ENCODE peak calls at places on chromosomes 7 and 10, in eight cellular contexts. One of them, this sample, is unnamed.

GRCh38 chr10:84329986-84330651 is 1.7 kb downstream of the CCSER2 start:
- DNase-seq in upper lobe of right lung: no peak
- DNase-seq in CD8-positive, alpha-beta memory T cell: peak; percentile 27
- DNase-seq in sigmoid colon: no peak
- DNase-seq in H9: no peak
- DNase-seq in HCT116: no peak
- DNase-seq in heart left ventricle: no peak
- DNase-seq in GM23248: no peak
- DNase-seq in this sample: no peak

GRCh38 chr7:85489498-85489897 is 302.6 kb upstream of the SEMA3D start:
- DNase-seq in HCT116: peak; percentile 8
- DNase-seq in H9: no peak
- DNase-seq in heart left ventricle: no peak
- DNase-seq in GM23248: peak; percentile 94
- DNase-seq in upper lobe of right lung: no peak
- DNase-seq in CD8-positive, alpha-beta memory T cell: no peak
- DNase-seq in sigmoid colon: no peak
- DNase-seq in this sample: no peak

GRCh38 chr7:119964640-119965542 is 308.1 kb upstream of the KCND2 start:
- DNase-seq in CD8-positive, alpha-beta memory T cell: no peak
- DNase-seq in upper lobe of right lung: no peak
- DNase-seq in H9: no peak
- DNase-seq in GM23248: peak; percentile 14
- DNase-seq in heart left ventricle: no peak
- DNase-seq in HCT116: no peak
- DNase-seq in sigmoid colon: no peak
- DNase-seq in this sample: no peak

GRCh38 chr7:108037140-108037539 is 34.2 kb upstream of the LAMB1 start:
- DNase-seq in H9: no peak
- DNase-seq in sigmoid colon: no peak
- DNase-seq in HCT116: no peak
- DNase-seq in CD8-positive, alpha-beta memory T cell: no peak
- DNase-seq in GM23248: no peak
- DNase-seq in heart left ventricle: no peak
- DNase-seq in upper lobe of right lung: no peak
- DNase-seq in this sample: no peak

GRCh38 chr7:27179030-27179429 is 4.9 kb upstream of the HOXA10 start:
- DNase-seq in heart left ventricle: no peak
- DNase-seq in HCT116: no peak
- DNase-seq in H9: peak; percentile 26
- DNase-seq in GM23248: peak; percentile 57
- DNase-seq in sigmoid colon: peak; percentile 65
- DNase-seq in CD8-positive, alpha-beta memory T cell: no peak
- DNase-seq in upper lobe of right lung: no peak
- DNase-seq in this sample: no peak

GRCh38 chr10:114571316-114571999 is 86.6 kb downstream of the ABLIM1 start:
- DNase-seq in GM23248: no peak
- DNase-seq in CD8-positive, alpha-beta memory T cell: no peak
- DNase-seq in H9: no peak
- DNase-seq in heart left ventricle: no peak
- DNase-seq in upper lobe of right lung: no peak
- DNase-seq in HCT116: no peak
- DNase-seq in sigmoid colon: no peak
- DNase-seq in this sample: peak; percentile 8

GRCh38 chr10:124894569-124895215 is 47.2 kb upstream of the ZRANB1 start:
- DNase-seq in HCT116: no peak
- DNase-seq in heart left ventricle: no peak
- DNase-seq in GM23248: no peak
- DNase-seq in H9: no peak
- DNase-seq in upper lobe of right lung: peak; percentile 8
- DNase-seq in CD8-positive, alpha-beta memory T cell: no peak
- DNase-seq in sigmoid colon: no peak
- DNase-seq in this sample: no peak

GRCh38 chr7:83394776-83395175 is 232.1 kb upstream of the PCLO start:
- DNase-seq in upper lobe of right lung: no peak
- DNase-seq in heart left ventricle: no peak
- DNase-seq in H9: no peak
- DNase-seq in CD8-positive, alpha-beta memory T cell: no peak
- DNase-seq in HCT116: no peak
- DNase-seq in sigmoid colon: no peak
- DNase-seq in GM23248: no peak
- DNase-seq in this sample: no peak

GRCh38 chr10:1102392-1102791 is 46.2 kb downstream of the WDR37 start:
- DNase-seq in heart left ventricle: no peak
- DNase-seq in H9: no peak
- DNase-seq in upper lobe of right lung: no peak
- DNase-seq in CD8-positive, alpha-beta memory T cell: no peak
- DNase-seq in sigmoid colon: no peak
- DNase-seq in HCT116: no peak
- DNase-seq in GM23248: no peak
- DNase-seq in this sample: no peak

GRCh38 chr7:115838829-115839228 is 191.7 kb downstream of the TFEC start:
- DNase-seq in heart left ventricle: no peak
- DNase-seq in HCT116: no peak
- DNase-seq in H9: no peak
- DNase-seq in upper lobe of right lung: no peak
- DNase-seq in GM23248: peak; percentile 44
- DNase-seq in CD8-positive, alpha-beta memory T cell: no peak
- DNase-seq in sigmoid colon: no peak
- DNase-seq in this sample: no peak

GRCh38 chr7:7761340-7761973 is 43.0 kb upstream of the RPA3 start:
- DNase-seq in GM23248: peak; percentile 74
- DNase-seq in upper lobe of right lung: no peak
- DNase-seq in HCT116: peak; percentile 26
- DNase-seq in heart left ventricle: no peak
- DNase-seq in CD8-positive, alpha-beta memory T cell: no peak
- DNase-seq in sigmoid colon: no peak
- DNase-seq in H9: no peak
- DNase-seq in this sample: no peak

GRCh38 chr10:1972406-1972805 is 235.1 kb upstream of the ADARB2 start:
- DNase-seq in CD8-positive, alpha-beta memory T cell: no peak
- DNase-seq in GM23248: no peak
- DNase-seq in H9: no peak
- DNase-seq in upper lobe of right lung: no peak
- DNase-seq in heart left ventricle: no peak
- DNase-seq in HCT116: no peak
- DNase-seq in sigmoid colon: no peak
- DNase-seq in this sample: no peak

GRCh38 chr7:143305423-143306070 is 10.4 kb upstream of the CLCN1 start:
- DNase-seq in sigmoid colon: no peak
- DNase-seq in upper lobe of right lung: peak; percentile 84
- DNase-seq in GM23248: peak; percentile 63
- DNase-seq in CD8-positive, alpha-beta memory T cell: peak; percentile 60
- DNase-seq in heart left ventricle: peak; percentile 70
- DNase-seq in H9: peak; percentile 64
- DNase-seq in HCT116: peak; percentile 44
- DNase-seq in this sample: peak; percentile 66

GRCh38 chr10:113140612-113141011 is 190.6 kb downstream of the TCF7L2 start:
- DNase-seq in upper lobe of right lung: no peak
- DNase-seq in GM23248: no peak
- DNase-seq in CD8-positive, alpha-beta memory T cell: no peak
- DNase-seq in HCT116: no peak
- DNase-seq in sigmoid colon: no peak
- DNase-seq in heart left ventricle: no peak
- DNase-seq in H9: no peak
- DNase-seq in this sample: peak; percentile 51

GRCh38 chr10:104908581-104908980 is 267.5 kb downstream of the SORCS3 start:
- DNase-seq in CD8-positive, alpha-beta memory T cell: no peak
- DNase-seq in GM23248: no peak
- DNase-seq in HCT116: no peak
- DNase-seq in upper lobe of right lung: no peak
- DNase-seq in sigmoid colon: no peak
- DNase-seq in H9: no peak
- DNase-seq in heart left ventricle: no peak
- DNase-seq in this sample: no peak

DNA sequence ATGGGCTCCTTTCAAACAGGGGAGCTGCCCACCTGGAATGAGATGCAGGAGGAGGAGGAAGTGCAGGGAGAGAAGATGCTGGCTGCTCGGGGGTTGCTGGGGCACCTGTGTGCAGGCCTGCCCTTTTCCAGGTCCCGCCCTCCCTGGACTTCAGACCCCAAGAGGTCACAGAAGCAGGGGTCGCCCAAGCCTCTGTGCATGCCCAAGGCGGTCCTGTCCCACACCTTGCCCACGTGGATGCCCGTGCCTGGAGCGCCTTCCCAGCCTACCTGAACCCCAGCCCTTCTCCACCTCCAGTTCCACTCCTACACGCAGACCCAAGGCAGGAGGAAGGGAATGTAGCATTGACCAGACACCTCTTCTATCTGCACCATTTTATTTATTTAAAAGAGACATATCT is 71.3 kb downstream of the SH3PXD2A start:
- DNase-seq in CD8-positive, alpha-beta memory T cell: no peak
- DNase-seq in upper lobe of right lung: no peak
- DNase-seq in heart left ventricle: no peak
- DNase-seq in HCT116: no peak
- DNase-seq in GM23248: no peak
- DNase-seq in sigmoid colon: no peak
- DNase-seq in H9: no peak
- DNase-seq in this sample: no peak
- H3K4me1 ChIP-seq in CD8-positive, alpha-beta memory T cell: no peaks in the 10 kb centered on the region
- H3K4me1 ChIP-seq in upper lobe of right lung: peaks cover 23% of the 10 kb centered on the region
- H3K4me1 ChIP-seq in heart left ventricle: peaks cover 12% of the 10 kb centered on the region
- H3K4me1 ChIP-seq in HCT116: peaks cover 20% of the 10 kb centered on the region
- H3K4me1 ChIP-seq in GM23248: peaks cover 17% of the 10 kb centered on the region
- H3K4me1 ChIP-seq in sigmoid colon: peaks cover 36% of the 10 kb centered on the region
- H3K4me1 ChIP-seq in H9: no peaks in the 10 kb centered on the region
- H3K4me1 ChIP-seq in this sample: no peaks in the 10 kb centered on the region

DNA sequence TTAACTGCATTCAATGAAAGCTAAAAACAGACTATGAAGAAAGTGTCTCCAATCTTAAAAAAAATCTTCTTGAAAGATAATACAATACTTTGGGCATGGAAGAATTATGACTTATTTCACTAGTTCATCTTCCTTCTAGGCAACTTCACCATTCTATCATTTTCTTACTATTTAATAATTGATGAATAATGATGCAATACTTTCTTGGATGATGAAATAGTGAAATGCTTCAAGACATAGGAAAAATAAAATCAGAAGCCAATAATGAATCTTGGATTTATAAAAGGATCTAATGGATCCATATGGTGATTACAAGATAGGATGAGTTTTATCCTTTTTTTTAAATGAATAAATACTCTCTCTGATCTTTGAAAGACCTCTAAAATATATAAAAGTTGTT is 4.4 kb downstream of the DMBT1 start:
- DNase-seq in heart left ventricle: no peak
- DNase-seq in CD8-positive, alpha-beta memory T cell: no peak
- DNase-seq in GM23248: no peak
- DNase-seq in upper lobe of right lung: no peak
- DNase-seq in sigmoid colon: no peak
- DNase-seq in HCT116: no peak
- DNase-seq in H9: no peak
- DNase-seq in this sample: no peak
- H3K4me1 ChIP-seq in heart left ventricle: no peaks in the 10 kb centered on the region
- H3K4me1 ChIP-seq in CD8-positive, alpha-beta memory T cell: no peaks in the 10 kb centered on the region
- H3K4me1 ChIP-seq in GM23248: no peaks in the 10 kb centered on the region
- H3K4me1 ChIP-seq in upper lobe of right lung: no peaks in the 10 kb centered on the region
- H3K4me1 ChIP-seq in sigmoid colon: peaks cover 4% of the 10 kb centered on the region
- H3K4me1 ChIP-seq in HCT116: peaks cover 4% of the 10 kb centered on the region
- H3K4me1 ChIP-seq in H9: no peaks in the 10 kb centered on the region
- H3K4me1 ChIP-seq in this sample: peaks cover 2% of the 10 kb centered on the region

GRCh38 chr7:130912086-130912909 is 178.3 kb upstream of the KLF14 start:
- DNase-seq in heart left ventricle: no peak
- DNase-seq in CD8-positive, alpha-beta memory T cell: no peak
- DNase-seq in sigmoid colon: no peak
- DNase-seq in GM23248: peak; percentile 82
- DNase-seq in H9: no peak
- DNase-seq in upper lobe of right lung: no peak
- DNase-seq in HCT116: no peak
- DNase-seq in this sample: peak; percentile 67

GRCh38 chr7:130908345-130909160 is 174.5 kb upstream of the KLF14 start:
- DNase-seq in GM23248: peak; percentile 53
- DNase-seq in heart left ventricle: no peak
- DNase-seq in sigmoid colon: no peak
- DNase-seq in CD8-positive, alpha-beta memory T cell: no peak
- DNase-seq in upper lobe of right lung: no peak
- DNase-seq in H9: no peak
- DNase-seq in HCT116: no peak
- DNase-seq in this sample: no peak

GRCh38 chr7:130909161-130909836 is 175.3 kb upstream of the KLF14 start:
- DNase-seq in H9: no peak
- DNase-seq in heart left ventricle: no peak
- DNase-seq in sigmoid colon: no peak
- DNase-seq in CD8-positive, alpha-beta memory T cell: no peak
- DNase-seq in HCT116: no peak
- DNase-seq in upper lobe of right lung: no peak
- DNase-seq in GM23248: peak; percentile 45
- DNase-seq in this sample: no peak

GRCh38 chr7:130910949-130911944 is 177.2 kb upstream of the KLF14 start:
- DNase-seq in GM23248: peak; percentile 84
- DNase-seq in sigmoid colon: no peak
- DNase-seq in upper lobe of right lung: no peak
- DNase-seq in heart left ventricle: no peak
- DNase-seq in HCT116: no peak
- DNase-seq in H9: peak; percentile 61
- DNase-seq in CD8-positive, alpha-beta memory T cell: no peak
- DNase-seq in this sample: no peak

GRCh38 chr7:130909881-130910672 is 176.1 kb upstream of the KLF14 start:
- DNase-seq in H9: no peak
- DNase-seq in upper lobe of right lung: no peak
- DNase-seq in sigmoid colon: no peak
- DNase-seq in GM23248: peak; percentile 79
- DNase-seq in CD8-positive, alpha-beta memory T cell: no peak
- DNase-seq in heart left ventricle: no peak
- DNase-seq in HCT116: no peak
- DNase-seq in this sample: no peak
- H3K4me1 ChIP-seq in H9: peaks cover 26% of the 10 kb centered on the region
- H3K4me1 ChIP-seq in upper lobe of right lung: peaks cover 34% of the 10 kb centered on the region
- H3K4me1 ChIP-seq in sigmoid colon: peaks cover 49% of the 10 kb centered on the region
- H3K4me1 ChIP-seq in GM23248: peaks cover 41% of the 10 kb centered on the region
- H3K4me1 ChIP-seq in CD8-positive, alpha-beta memory T cell: peaks cover 60% of the 10 kb centered on the region
- H3K4me1 ChIP-seq in heart left ventricle: peaks cover 20% of the 10 kb centered on the region
- H3K4me1 ChIP-seq in HCT116: peaks cover 99% of the 10 kb centered on the region
- H3K4me1 ChIP-seq in this sample: peaks cover 3% of the 10 kb centered on the region

DNA sequence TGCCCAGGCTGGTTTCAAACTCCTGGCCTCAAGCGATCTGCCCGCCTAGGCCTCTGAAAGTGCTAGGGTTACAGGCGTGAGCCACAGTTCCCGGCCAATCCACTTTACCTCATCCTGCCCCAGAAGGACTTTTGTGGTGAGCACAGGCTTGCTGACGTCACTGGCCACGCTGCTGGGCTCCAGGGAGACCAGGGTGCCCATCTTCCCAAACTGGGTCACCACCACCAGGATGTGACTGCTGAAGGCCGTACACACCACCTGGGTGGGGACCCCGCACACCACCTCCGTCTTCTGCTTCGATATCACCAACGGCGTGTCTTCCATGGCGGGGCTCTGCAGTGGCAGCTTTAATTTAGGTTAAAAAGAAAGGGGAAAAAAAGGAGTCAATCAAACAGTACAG is 816 bp downstream of the PSMG3 start:
- DNase-seq in heart left ventricle: no peak
- DNase-seq in sigmoid colon: no peak
- DNase-seq in H9: no peak
- DNase-seq in GM23248: peak; percentile 48
- DNase-seq in HCT116: no peak
- DNase-seq in upper lobe of right lung: no peak
- DNase-seq in CD8-positive, alpha-beta memory T cell: peak; percentile 31
- DNase-seq in this sample: no peak
- H3K4me1 ChIP-seq in heart left ventricle: peaks cover 11% of the 10 kb centered on the region
- H3K4me1 ChIP-seq in sigmoid colon: peaks cover 27% of the 10 kb centered on the region
- H3K4me1 ChIP-seq in H9: no peaks in the 10 kb centered on the region
- H3K4me1 ChIP-seq in GM23248: peaks cover 46% of the 10 kb centered on the region
- H3K4me1 ChIP-seq in HCT116: peaks cover 59% of the 10 kb centered on the region
- H3K4me1 ChIP-seq in upper lobe of right lung: peaks cover 24% of the 10 kb centered on the region
- H3K4me1 ChIP-seq in CD8-positive, alpha-beta memory T cell: peaks cover 17% of the 10 kb centered on the region
- H3K4me1 ChIP-seq in this sample: peaks cover 6% of the 10 kb centered on the region

GRCh38 chr7:131157530-131158243 is 170.0 kb upstream of the MKLN1 start:
- DNase-seq in CD8-positive, alpha-beta memory T cell: no peak
- DNase-seq in heart left ventricle: no peak
- DNase-seq in upper lobe of right lung: peak; percentile 64
- DNase-seq in sigmoid colon: peak; percentile 84
- DNase-seq in GM23248: peak; percentile 83
- DNase-seq in HCT116: no peak
- DNase-seq in H9: no peak
- DNase-seq in this sample: no peak
- H3K4me1 ChIP-seq in CD8-positive, alpha-beta memory T cell: no peaks in the 10 kb centered on the region
- H3K4me1 ChIP-seq in heart left ventricle: no peaks in the 10 kb centered on the region
- H3K4me1 ChIP-seq in upper lobe of right lung: peaks cover 6% of the 10 kb centered on the region
- H3K4me1 ChIP-seq in sigmoid colon: peaks cover 3% of the 10 kb centered on the region
- H3K4me1 ChIP-seq in GM23248: peaks cover 27% of the 10 kb centered on the region
- H3K4me1 ChIP-seq in HCT116: peaks cover 8% of the 10 kb centered on the region
- H3K4me1 ChIP-seq in H9: no peaks in the 10 kb centered on the region
- H3K4me1 ChIP-seq in this sample: no peaks in the 10 kb centered on the region